ENCODE peak calls at places on chromosomes 7 and 10, in eight cellular contexts. Z, J, W, F, M, U, C and E are unnamed samples.

GRCh38 chr10:133378251-133379096 is 588 bp upstream of the PAOX start:
- DNase-seq in U (peak), J (peak), F (no peak), M (peak), C (peak), W (peak), Z (peak), E (peak)

GRCh38 chr7:37430644-37431043 is 18.0 kb downstream of the ELMO1 start:
- DNase-seq in U (no peak), C (no peak), J (no peak), M (no peak), W (no peak), F (no peak), Z (no peak), E (no peak)

GRCh38 chr7:115548756-115549155 is 481.8 kb downstream of the TFEC start:
- DNase-seq in C (no peak), U (no peak), F (no peak), W (no peak), M (no peak), Z (no peak), J (no peak), E (no peak)

GRCh38 chr7:141600139-141600538 is 48.9 kb downstream of the AGK start:
- DNase-seq in M (no peak), W (no peak), J (no peak), Z (no peak), U (no peak), F (no peak), C (no peak), E (no peak)

GRCh38 chr10:18793951-18794350 is 134.7 kb downstream of the ARL5B start:
- DNase-seq in F (peak), M (no peak), C (peak), W (peak), J (no peak), U (no peak), Z (no peak), E (no peak)

GRCh38 chr7:116025098-116025809 is 5.3 kb downstream of the TFEC start:
- DNase-seq in Z (no peak), M (no peak), C (no peak), W (peak), J (peak), F (no peak), U (no peak), E (peak)

GRCh38 chr7:106895246-106895864 is 30.3 kb downstream of the PIK3CG start:
- DNase-seq in W (no peak), J (no peak), U (no peak), C (no peak), M (no peak), F (no peak), Z (peak), E (no peak)

GRCh38 chr7:113128028-113128427 is 9.7 kb upstream of the SMIM30 start:
- DNase-seq in W (no peak), J (no peak), F (no peak), U (no peak), Z (no peak), M (no peak), C (no peak), E (no peak)

GRCh38 chr7:1847260-1848001 is 177.4 kb downstream of the ELFN1 start:
- DNase-seq in C (no peak), J (no peak), Z (no peak), U (no peak), W (no peak), F (no peak), M (no peak), E (no peak)

GRCh38 chr10:29120216-29120615 is 168.7 kb upstream of the LYZL1 start:
- DNase-seq in F (peak), Z (no peak), U (no peak), J (peak), C (no peak), M (peak), W (no peak), E (no peak)

GRCh38 chr10:100562806-100563293 is 27.1 kb downstream of the HIF1AN start:
- DNase-seq in J (peak), U (no peak), C (peak), M (peak), F (no peak), W (peak), Z (peak), E (no peak)

GRCh38 chr7:91636129-91636724 is 244.3 kb downstream of the MTERF1 start:
- DNase-seq in M (peak), W (peak), J (no peak), Z (peak), U (no peak), C (peak), F (peak), E (peak)

GRCh38 chr7:36994456-36995112 is 270.3 kb upstream of the AOAH start:
- DNase-seq in Z (no peak), F (no peak), C (no peak), W (no peak), M (peak), U (no peak), J (no peak), E (no peak)

GRCh38 chr10:119252051-119252465 is 44.7 kb downstream of the GRK5 start:
- DNase-seq in U (no peak), C (peak), M (no peak), Z (no peak), J (no peak), W (no peak), F (no peak), E (no peak)

GRCh38 chr10:28375399-28376354 is 72.8 kb upstream of the MPP7 start:
- DNase-seq in U (no peak), Z (no peak), J (peak), C (peak), M (peak), W (no peak), F (no peak), E (no peak)

GRCh38 chr10:9848981-9849380 is 1168.7 kb upstream of the CELF2 start:
- DNase-seq in U (no peak), W (no peak), C (no peak), Z (no peak), J (no peak), F (no peak), M (no peak), E (no peak)

GRCh38 chr10:29011511-29011910 is 277.4 kb upstream of the LYZL1 start:
- DNase-seq in Z (no peak), W (no peak), J (no peak), M (no peak), U (no peak), F (peak), C (no peak), E (no peak)

GRCh38 chr10:51602326-51602725 is 97.1 kb downstream of the CSTF2T start:
- DNase-seq in U (no peak), W (no peak), M (peak), F (no peak), C (no peak), Z (no peak), J (peak), E (no peak)

GRCh38 chr7:82700739-82701138 is 257.2 kb upstream of the CACNA2D1 start:
- DNase-seq in W (no peak), U (no peak), C (no peak), M (no peak), F (no peak), J (no peak), Z (no peak), E (no peak)

GRCh38 chr7:155850001-155850436 is 37.8 kb upstream of the SHH start:
- DNase-seq in Z (no peak), W (no peak), C (no peak), M (no peak), J (no peak), U (no peak), F (no peak), E (no peak)